ENCODE peak calls at places on chromosomes 13 and 19, in six cellular contexts. One of them, this sample, is unnamed.
A peak's percentile ranks its signal among the peaks of the same experiment; 100 is the strongest.

GRCh38 chr13:51950722-51951121 is 60.5 kb downstream of the ATP7B start:
- DNase-seq in HCT116: no peak
- DNase-seq in esophagus squamous epithelium: no peak
- DNase-seq in GM12878: no peak
- DNase-seq in neural crest cell: no peak
- DNase-seq in cardiac muscle cell: no peak
- DNase-seq in this sample: no peak

GRCh38 chr13:45055198-45055901 is 65.0 kb upstream of the GTF2F2 start:
- DNase-seq in HCT116: peak; percentile 70
- DNase-seq in esophagus squamous epithelium: no peak
- DNase-seq in GM12878: peak; percentile 24
- DNase-seq in neural crest cell: no peak
- DNase-seq in cardiac muscle cell: no peak
- DNase-seq in this sample: no peak

GRCh38 chr19:45172611-45173208 is 5.3 kb downstream of the TRAPPC6A start:
- DNase-seq in HCT116: no peak
- DNase-seq in esophagus squamous epithelium: no peak
- DNase-seq in GM12878: no peak
- DNase-seq in neural crest cell: no peak
- DNase-seq in cardiac muscle cell: no peak
- DNase-seq in this sample: no peak

GRCh38 chr13:68025604-68026003 is 795.5 kb upstream of the PCDH9 start:
- DNase-seq in HCT116: no peak
- DNase-seq in esophagus squamous epithelium: no peak
- DNase-seq in GM12878: no peak
- DNase-seq in neural crest cell: no peak
- DNase-seq in cardiac muscle cell: peak; percentile 41
- DNase-seq in this sample: no peak

GRCh38 chr13:109744512-109745051 is 41.8 kb downstream of the IRS2 start:
- DNase-seq in HCT116: no peak
- DNase-seq in esophagus squamous epithelium: no peak
- DNase-seq in GM12878: no peak
- DNase-seq in neural crest cell: no peak
- DNase-seq in cardiac muscle cell: no peak
- DNase-seq in this sample: peak; percentile 48

GRCh38 chr19:4624733-4625362 is 14.5 kb upstream of the TNFAIP8L1 start:
- DNase-seq in HCT116: peak; percentile 65
- DNase-seq in esophagus squamous epithelium: no peak
- DNase-seq in GM12878: no peak
- DNase-seq in neural crest cell: no peak
- DNase-seq in cardiac muscle cell: peak; percentile 38
- DNase-seq in this sample: no peak

GRCh38 chr19:41563847-41564514 is 12.0 kb upstream of the CEACAM21 start:
- DNase-seq in HCT116: no peak
- DNase-seq in esophagus squamous epithelium: no peak
- DNase-seq in GM12878: no peak
- DNase-seq in neural crest cell: no peak
- DNase-seq in cardiac muscle cell: no peak
- DNase-seq in this sample: no peak

GRCh38 chr19:31675187-31675913 is 326.1 kb upstream of the TSHZ3 start:
- DNase-seq in HCT116: no peak
- DNase-seq in esophagus squamous epithelium: no peak
- DNase-seq in GM12878: no peak
- DNase-seq in neural crest cell: no peak
- DNase-seq in cardiac muscle cell: no peak
- DNase-seq in this sample: no peak

GRCh38 chr19:3978145-3978544 is 7.1 kb downstream of the EEF2 start:
- DNase-seq in HCT116: no peak
- DNase-seq in esophagus squamous epithelium: no peak
- DNase-seq in GM12878: no peak
- DNase-seq in neural crest cell: no peak
- DNase-seq in cardiac muscle cell: no peak
- DNase-seq in this sample: no peak

GRCh38 chr19:3752492-3752891 is 9.0 kb downstream of the APBA3 start:
- DNase-seq in HCT116: no peak
- DNase-seq in esophagus squamous epithelium: no peak
- DNase-seq in GM12878: no peak
- DNase-seq in neural crest cell: no peak
- DNase-seq in cardiac muscle cell: no peak
- DNase-seq in this sample: no peak

GRCh38 chr13:43686557-43686956 is 100.2 kb downstream of the ENOX1 start:
- DNase-seq in HCT116: no peak
- DNase-seq in esophagus squamous epithelium: no peak
- DNase-seq in GM12878: no peak
- DNase-seq in neural crest cell: no peak
- DNase-seq in cardiac muscle cell: no peak
- DNase-seq in this sample: no peak

GRCh38 chr19:4579389-4579788 is 19.9 kb upstream of the SEMA6B start:
- DNase-seq in HCT116: no peak
- DNase-seq in esophagus squamous epithelium: no peak
- DNase-seq in GM12878: no peak
- DNase-seq in neural crest cell: no peak
- DNase-seq in cardiac muscle cell: no peak
- DNase-seq in this sample: no peak

GRCh38 chr13:110915874-110916670 is 1.2 kb upstream of the ANKRD10 start:
- DNase-seq in HCT116: no peak
- DNase-seq in esophagus squamous epithelium: no peak
- DNase-seq in GM12878: no peak
- DNase-seq in neural crest cell: no peak
- DNase-seq in cardiac muscle cell: no peak
- DNase-seq in this sample: no peak

GRCh38 chr13:21579754-21580316 is 24.1 kb downstream of the MICU2 start:
- DNase-seq in HCT116: no peak
- DNase-seq in esophagus squamous epithelium: no peak
- DNase-seq in GM12878: peak; percentile 19
- DNase-seq in neural crest cell: no peak
- DNase-seq in cardiac muscle cell: no peak
- DNase-seq in this sample: no peak

GRCh38 chr13:98513837-98514236 is 63.1 kb downstream of the STK24 start:
- DNase-seq in HCT116: no peak
- DNase-seq in esophagus squamous epithelium: no peak
- DNase-seq in GM12878: no peak
- DNase-seq in neural crest cell: no peak
- DNase-seq in cardiac muscle cell: no peak
- DNase-seq in this sample: no peak

GRCh38 chr19:24086974-24087595 is at the start of gene ZNF254:
- DNase-seq in HCT116: no peak
- DNase-seq in esophagus squamous epithelium: peak; percentile 42
- DNase-seq in GM12878: peak; percentile 87
- DNase-seq in neural crest cell: peak; percentile 75
- DNase-seq in cardiac muscle cell: peak; percentile 90
- DNase-seq in this sample: peak; percentile 83

GRCh38 chr19:48746738-48747575 is at the start of gene IZUMO1:
- DNase-seq in HCT116: peak; percentile 59
- DNase-seq in esophagus squamous epithelium: no peak
- DNase-seq in GM12878: no peak
- DNase-seq in neural crest cell: peak; percentile 77
- DNase-seq in cardiac muscle cell: peak; percentile 82
- DNase-seq in this sample: peak; percentile 86

GRCh38 chr19:41505105-41505504 is 62.1 kb downstream of the ERICH4 start:
- DNase-seq in HCT116: no peak
- DNase-seq in esophagus squamous epithelium: no peak
- DNase-seq in GM12878: no peak
- DNase-seq in neural crest cell: no peak
- DNase-seq in cardiac muscle cell: no peak
- DNase-seq in this sample: no peak

GRCh38 chr13:45838171-45838745 is 13.3 kb downstream of the SIAH3 start:
- DNase-seq in HCT116: no peak
- DNase-seq in esophagus squamous epithelium: no peak
- DNase-seq in GM12878: no peak
- DNase-seq in neural crest cell: no peak
- DNase-seq in cardiac muscle cell: peak; percentile 22
- DNase-seq in this sample: no peak

GRCh38 chr19:52190679-52191293 is 934 bp downstream of the PPP2R1A start:
- DNase-seq in HCT116: no peak
- DNase-seq in esophagus squamous epithelium: no peak
- DNase-seq in GM12878: no peak
- DNase-seq in neural crest cell: peak; percentile 2
- DNase-seq in cardiac muscle cell: no peak
- DNase-seq in this sample: no peak

GRCh38 chr13:60514891-60515290 is 117.9 kb downstream of the TDRD3 start:
- DNase-seq in HCT116: no peak
- DNase-seq in esophagus squamous epithelium: no peak
- DNase-seq in GM12878: no peak
- DNase-seq in neural crest cell: no peak
- DNase-seq in cardiac muscle cell: no peak
- DNase-seq in this sample: no peak

GRCh38 chr13:31096624-31097302 is 64.9 kb downstream of the HSPH1 start:
- DNase-seq in HCT116: no peak
- DNase-seq in esophagus squamous epithelium: no peak
- DNase-seq in GM12878: no peak
- DNase-seq in neural crest cell: no peak
- DNase-seq in cardiac muscle cell: no peak
- DNase-seq in this sample: no peak

GRCh38 chr13:83881917-83882625 is at the start of gene SLITRK1:
- DNase-seq in HCT116: no peak
- DNase-seq in esophagus squamous epithelium: no peak
- DNase-seq in GM12878: peak; percentile 9
- DNase-seq in neural crest cell: peak; percentile 93
- DNase-seq in cardiac muscle cell: peak; percentile 91
- DNase-seq in this sample: peak; percentile 63

DNA sequence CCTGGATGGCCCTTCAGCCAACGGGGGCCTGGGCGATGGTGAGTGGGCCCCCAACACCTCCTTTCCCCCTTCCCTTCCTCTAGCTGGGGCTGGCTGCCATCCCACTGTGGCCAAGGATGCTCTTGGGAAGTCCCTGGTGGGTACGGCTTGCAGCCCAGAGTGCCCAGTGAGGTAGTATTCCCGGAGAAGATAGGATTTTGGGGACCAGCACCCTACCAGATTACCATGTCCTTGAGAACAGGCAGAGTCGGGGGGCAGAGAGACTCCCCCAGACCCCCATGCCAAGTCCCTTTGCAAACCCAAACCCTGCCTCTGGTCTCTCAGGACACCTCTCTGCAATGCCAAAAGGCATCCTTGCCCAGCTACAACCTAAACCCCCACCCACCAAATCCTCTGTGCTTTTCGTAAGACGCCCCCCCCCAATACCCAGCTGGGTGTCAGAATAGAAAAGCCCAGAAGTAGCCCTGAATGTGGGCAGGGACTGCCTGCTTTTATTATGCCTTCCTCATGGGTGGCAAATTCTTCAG is 1.7 kb downstream of the HIF3A start:
- DNase-seq in HCT116: no peak
- DNase-seq in esophagus squamous epithelium: no peak
- DNase-seq in GM12878: no peak
- DNase-seq in neural crest cell: no peak
- DNase-seq in cardiac muscle cell: no peak
- DNase-seq in this sample: no peak
- TF ChIP-seq CTCF in HCT116: no peak
- TF ChIP-seq CTCF in esophagus squamous epithelium: no peak
- TF ChIP-seq CTCF in GM12878: no peak
- TF ChIP-seq CTCF in neural crest cell: no peak
- TF ChIP-seq CTCF in cardiac muscle cell: no peak
- TF ChIP-seq CTCF in this sample: no peak

DNA sequence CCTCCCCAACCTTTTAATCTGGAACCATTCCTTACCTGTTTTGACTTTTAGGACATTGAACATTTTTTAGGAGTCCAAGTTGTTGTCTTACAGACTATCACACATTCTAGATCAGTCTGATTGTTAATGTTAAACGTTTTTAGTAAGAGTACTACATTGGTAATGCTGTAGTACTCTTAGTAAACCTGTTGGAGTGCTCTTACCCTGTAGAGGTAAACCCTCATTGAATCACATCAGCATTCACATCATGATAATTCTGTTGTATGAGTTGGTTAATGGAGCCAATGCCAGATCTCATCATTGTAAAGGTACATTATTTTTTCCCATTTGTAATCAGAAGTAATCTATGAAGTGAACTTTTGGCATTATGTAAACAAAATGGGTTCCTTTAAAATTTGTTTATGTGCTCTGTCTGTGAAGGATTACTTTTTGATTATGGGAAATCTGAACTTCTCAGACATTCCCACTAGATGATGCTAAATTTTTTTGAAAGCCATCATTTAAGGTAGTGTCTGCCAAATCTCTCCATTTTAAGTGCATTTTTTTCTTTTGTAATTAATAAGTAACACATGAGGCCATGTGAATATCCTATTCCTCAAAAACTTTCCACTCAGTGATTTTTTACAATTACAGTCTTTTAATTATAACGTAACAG is 55.2 kb downstream of the VWA8 start:
- DNase-seq in HCT116: peak; percentile 34
- DNase-seq in esophagus squamous epithelium: no peak
- DNase-seq in GM12878: no peak
- DNase-seq in neural crest cell: no peak
- DNase-seq in cardiac muscle cell: peak; percentile 18
- DNase-seq in this sample: no peak
- TF ChIP-seq CTCF in HCT116: peak; percentile 12
- TF ChIP-seq CTCF in esophagus squamous epithelium: no peak
- TF ChIP-seq CTCF in GM12878: peak; percentile 69
- TF ChIP-seq CTCF in neural crest cell: peak; percentile 69
- TF ChIP-seq CTCF in cardiac muscle cell: peak; percentile 62
- TF ChIP-seq CTCF in this sample: no peak

GRCh38 chr19:50419580-50420035 is 870 bp downstream of the SPIB start:
- DNase-seq in HCT116: no peak
- DNase-seq in esophagus squamous epithelium: no peak
- DNase-seq in GM12878: no peak
- DNase-seq in neural crest cell: no peak
- DNase-seq in cardiac muscle cell: no peak
- DNase-seq in this sample: no peak

GRCh38 chr19:50418186-50419021 is at the start of gene SPIB:
- DNase-seq in HCT116: no peak
- DNase-seq in esophagus squamous epithelium: no peak
- DNase-seq in GM12878: no peak
- DNase-seq in neural crest cell: no peak
- DNase-seq in cardiac muscle cell: peak; percentile 29
- DNase-seq in this sample: no peak

GRCh38 chr19:50420808-50421207 is 2.1 kb downstream of the SPIB start:
- DNase-seq in HCT116: no peak
- DNase-seq in esophagus squamous epithelium: no peak
- DNase-seq in GM12878: no peak
- DNase-seq in neural crest cell: no peak
- DNase-seq in cardiac muscle cell: no peak
- DNase-seq in this sample: no peak

GRCh38 chr19:50419022-50419579 is 363 bp downstream of the SPIB start:
- DNase-seq in HCT116: no peak
- DNase-seq in esophagus squamous epithelium: no peak
- DNase-seq in GM12878: no peak
- DNase-seq in neural crest cell: no peak
- DNase-seq in cardiac muscle cell: no peak
- DNase-seq in this sample: no peak

GRCh38 chr19:50420127-50420526 is 1.4 kb downstream of the SPIB start:
- DNase-seq in HCT116: no peak
- DNase-seq in esophagus squamous epithelium: no peak
- DNase-seq in GM12878: no peak
- DNase-seq in neural crest cell: no peak
- DNase-seq in cardiac muscle cell: no peak
- DNase-seq in this sample: no peak
- TF ChIP-seq CTCF in HCT116: no peak
- TF ChIP-seq CTCF in esophagus squamous epithelium: no peak
- TF ChIP-seq CTCF in GM12878: no peak
- TF ChIP-seq CTCF in neural crest cell: no peak
- TF ChIP-seq CTCF in cardiac muscle cell: no peak
- TF ChIP-seq CTCF in this sample: no peak

GRCh38 chr13:42478531-42479156 is 95.3 kb upstream of the TNFSF11 start:
- DNase-seq in HCT116: peak; percentile 10
- DNase-seq in esophagus squamous epithelium: no peak
- DNase-seq in GM12878: no peak
- DNase-seq in neural crest cell: no peak
- DNase-seq in cardiac muscle cell: peak; percentile 37
- DNase-seq in this sample: no peak
- TF ChIP-seq CTCF in HCT116: no peak
- TF ChIP-seq CTCF in esophagus squamous epithelium: no peak
- TF ChIP-seq CTCF in GM12878: peak; percentile 46
- TF ChIP-seq CTCF in neural crest cell: peak; percentile 49
- TF ChIP-seq CTCF in cardiac muscle cell: peak; percentile 63
- TF ChIP-seq CTCF in this sample: no peak

GRCh38 chr19:10920288-10920655 is 8.2 kb downstream of the YIPF2 start:
- DNase-seq in HCT116: no peak
- DNase-seq in esophagus squamous epithelium: no peak
- DNase-seq in GM12878: no peak
- DNase-seq in neural crest cell: no peak
- DNase-seq in cardiac muscle cell: no peak
- DNase-seq in this sample: no peak
- TF ChIP-seq CTCF in HCT116: no peak
- TF ChIP-seq CTCF in esophagus squamous epithelium: no peak
- TF ChIP-seq CTCF in GM12878: no peak
- TF ChIP-seq CTCF in neural crest cell: no peak
- TF ChIP-seq CTCF in cardiac muscle cell: no peak
- TF ChIP-seq CTCF in this sample: no peak